ENCODE peak calls at places on chromosomes 11 and 22, in nine cellular contexts. One of them, this sample, is unnamed.

GRCh38 chr11:114137838-114138237 is 78.3 kb downstream of the ZBTB16 start:
- DNase-seq in A549: no peak
- DNase-seq in stomach: no peak
- DNase-seq in suprapubic skin: no peak
- DNase-seq in sigmoid colon: peak; percentile 63
- DNase-seq in ovary: no peak
- DNase-seq in transverse colon: no peak
- DNase-seq in H1: no peak
- DNase-seq in esophagus muscularis mucosa: no peak
- DNase-seq in this sample: no peak

GRCh38 chr11:75503531-75504099 is 22.1 kb downstream of the GDPD5 start:
- DNase-seq in A549: no peak
- DNase-seq in stomach: no peak
- DNase-seq in suprapubic skin: no peak
- DNase-seq in sigmoid colon: no peak
- DNase-seq in ovary: no peak
- DNase-seq in transverse colon: peak; percentile 21
- DNase-seq in H1: no peak
- DNase-seq in esophagus muscularis mucosa: no peak
- DNase-seq in this sample: no peak

GRCh38 chr11:65396769-65397745 is 10.6 kb downstream of the FRMD8 start:
- DNase-seq in A549: no peak
- DNase-seq in stomach: no peak
- DNase-seq in suprapubic skin: no peak
- DNase-seq in sigmoid colon: no peak
- DNase-seq in ovary: no peak
- DNase-seq in transverse colon: no peak
- DNase-seq in H1: no peak
- DNase-seq in esophagus muscularis mucosa: no peak
- DNase-seq in this sample: no peak

GRCh38 chr22:34587357-34588356 is 478.3 kb upstream of the ISX start:
- DNase-seq in A549: no peak
- DNase-seq in stomach: no peak
- DNase-seq in suprapubic skin: no peak
- DNase-seq in sigmoid colon: no peak
- DNase-seq in ovary: no peak
- DNase-seq in transverse colon: no peak
- DNase-seq in H1: no peak
- DNase-seq in esophagus muscularis mucosa: no peak
- DNase-seq in this sample: no peak

GRCh38 chr11:107508858-107509244 is 51.2 kb upstream of the CWF19L2 start:
- DNase-seq in A549: no peak
- DNase-seq in stomach: no peak
- DNase-seq in suprapubic skin: no peak
- DNase-seq in sigmoid colon: no peak
- DNase-seq in ovary: no peak
- DNase-seq in transverse colon: no peak
- DNase-seq in H1: no peak
- DNase-seq in esophagus muscularis mucosa: no peak
- DNase-seq in this sample: no peak

GRCh38 chr22:38338772-38339379 is 21.6 kb upstream of the CSNK1E start:
- DNase-seq in A549: no peak
- DNase-seq in stomach: no peak
- DNase-seq in suprapubic skin: peak; percentile 25
- DNase-seq in sigmoid colon: peak; percentile 25
- DNase-seq in ovary: peak; percentile 5
- DNase-seq in transverse colon: peak; percentile 1
- DNase-seq in H1: no peak
- DNase-seq in esophagus muscularis mucosa: no peak
- DNase-seq in this sample: no peak

GRCh38 chr22:47371263-47372090 is 609.0 kb downstream of the TBC1D22A start:
- DNase-seq in A549: no peak
- DNase-seq in stomach: peak; percentile 16
- DNase-seq in suprapubic skin: peak; percentile 25
- DNase-seq in sigmoid colon: peak; percentile 39
- DNase-seq in ovary: no peak
- DNase-seq in transverse colon: no peak
- DNase-seq in H1: no peak
- DNase-seq in esophagus muscularis mucosa: no peak
- DNase-seq in this sample: no peak

GRCh38 chr11:115653926-115654325 is 149.7 kb upstream of the CADM1 start:
- DNase-seq in A549: no peak
- DNase-seq in stomach: no peak
- DNase-seq in suprapubic skin: no peak
- DNase-seq in sigmoid colon: peak; percentile 79
- DNase-seq in ovary: no peak
- DNase-seq in transverse colon: peak; percentile 83
- DNase-seq in H1: no peak
- DNase-seq in esophagus muscularis mucosa: no peak
- DNase-seq in this sample: no peak

GRCh38 chr11:61917357-61918109 is at the start of gene RAB3IL1:
- DNase-seq in A549: peak; percentile 30
- DNase-seq in stomach: peak; percentile 56
- DNase-seq in suprapubic skin: peak; percentile 88
- DNase-seq in sigmoid colon: peak; percentile 87
- DNase-seq in ovary: peak; percentile 83
- DNase-seq in transverse colon: peak; percentile 55
- DNase-seq in H1: no peak
- DNase-seq in esophagus muscularis mucosa: no peak
- DNase-seq in this sample: peak; percentile 67

GRCh38 chr11:114295676-114296081 is 520 bp upstream of the NNMT start:
- DNase-seq in A549: no peak
- DNase-seq in stomach: no peak
- DNase-seq in suprapubic skin: no peak
- DNase-seq in sigmoid colon: no peak
- DNase-seq in ovary: no peak
- DNase-seq in transverse colon: no peak
- DNase-seq in H1: no peak
- DNase-seq in esophagus muscularis mucosa: peak; percentile 62
- DNase-seq in this sample: no peak

GRCh38 chr11:96155627-96156378 is 187.2 kb downstream of the MAML2 start:
- DNase-seq in A549: peak; percentile 76
- DNase-seq in stomach: peak; percentile 34
- DNase-seq in suprapubic skin: peak; percentile 85
- DNase-seq in sigmoid colon: peak; percentile 91
- DNase-seq in ovary: peak; percentile 81
- DNase-seq in transverse colon: peak; percentile 61
- DNase-seq in H1: no peak
- DNase-seq in esophagus muscularis mucosa: peak; percentile 94
- DNase-seq in this sample: peak; percentile 79

GRCh38 chr11:134532921-134533421 is 120.9 kb upstream of the B3GAT1 start:
- DNase-seq in A549: no peak
- DNase-seq in stomach: no peak
- DNase-seq in suprapubic skin: peak; percentile 48
- DNase-seq in sigmoid colon: peak; percentile 61
- DNase-seq in ovary: no peak
- DNase-seq in transverse colon: no peak
- DNase-seq in H1: no peak
- DNase-seq in esophagus muscularis mucosa: no peak
- DNase-seq in this sample: no peak

GRCh38 chr11:77126156-77126775 is 1.8 kb upstream of the MYO7A start:
- DNase-seq in A549: no peak
- DNase-seq in stomach: no peak
- DNase-seq in suprapubic skin: no peak
- DNase-seq in sigmoid colon: no peak
- DNase-seq in ovary: no peak
- DNase-seq in transverse colon: no peak
- DNase-seq in H1: no peak
- DNase-seq in esophagus muscularis mucosa: no peak
- DNase-seq in this sample: no peak

DNA sequence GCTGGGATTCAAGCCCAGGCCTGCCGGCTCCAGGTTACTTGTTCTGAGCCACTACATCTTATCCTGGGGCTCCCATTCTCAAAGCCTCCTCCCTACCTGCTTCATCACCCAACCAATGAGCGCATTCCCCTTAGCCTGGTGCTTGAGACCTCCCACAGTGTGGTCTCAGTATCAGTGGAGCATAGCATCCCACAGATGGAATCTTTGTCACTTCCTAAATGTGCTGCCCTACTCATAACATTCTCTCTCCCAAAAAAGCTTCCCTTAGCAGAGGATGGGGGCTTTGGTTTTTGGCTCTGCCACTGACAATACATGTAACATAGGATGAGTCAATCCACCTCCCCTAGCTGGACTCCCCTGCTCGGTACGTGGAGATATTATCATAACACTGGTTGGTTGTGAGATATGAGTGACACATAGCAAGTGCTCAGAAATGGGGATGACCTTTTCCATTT is 28.8 kb downstream of the TEAD1 start:
- DNase-seq in A549: no peak
- DNase-seq in stomach: no peak
- DNase-seq in suprapubic skin: no peak
- DNase-seq in sigmoid colon: no peak
- DNase-seq in ovary: no peak
- DNase-seq in transverse colon: no peak
- DNase-seq in H1: no peak
- DNase-seq in esophagus muscularis mucosa: no peak
- DNase-seq in this sample: no peak
- H3K4me1 ChIP-seq in A549: peaks cover 99% of the 10 kb centered on the region
- H3K4me1 ChIP-seq in stomach: peaks cover 41% of the 10 kb centered on the region
- H3K4me1 ChIP-seq in suprapubic skin: peaks cover 32% of the 10 kb centered on the region
- H3K4me1 ChIP-seq in sigmoid colon: peaks cover 72% of the 10 kb centered on the region
- H3K4me1 ChIP-seq in ovary: peaks cover 17% of the 10 kb centered on the region
- H3K4me1 ChIP-seq in transverse colon: peaks cover 19% of the 10 kb centered on the region
- H3K4me1 ChIP-seq in H1: peaks cover 20% of the 10 kb centered on the region
- H3K4me1 ChIP-seq in esophagus muscularis mucosa: peaks cover 24% of the 10 kb centered on the region
- H3K4me1 ChIP-seq in this sample: peaks cover 24% of the 10 kb centered on the region

DNA sequence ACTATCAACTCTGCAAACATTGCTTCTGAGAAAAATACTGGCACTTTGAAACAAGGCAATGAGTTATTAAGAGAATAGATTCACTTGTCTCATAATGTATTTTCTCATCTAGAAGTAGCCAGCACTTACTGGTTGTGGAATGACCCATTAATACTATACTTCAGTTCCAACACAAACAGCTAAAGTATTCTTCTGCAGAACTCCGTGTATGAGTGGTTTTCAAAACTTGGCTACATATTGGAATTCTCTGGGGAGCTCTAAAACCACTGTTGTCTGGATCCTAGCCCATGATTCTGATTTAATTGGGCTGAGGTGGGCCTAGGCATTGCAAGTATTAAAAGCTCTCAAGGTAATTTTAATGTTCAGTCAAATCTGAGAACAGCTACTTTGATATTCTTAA is 1416.4 kb upstream of the RAG2 start:
- DNase-seq in A549: no peak
- DNase-seq in stomach: no peak
- DNase-seq in suprapubic skin: no peak
- DNase-seq in sigmoid colon: no peak
- DNase-seq in ovary: no peak
- DNase-seq in transverse colon: no peak
- DNase-seq in H1: no peak
- DNase-seq in esophagus muscularis mucosa: no peak
- DNase-seq in this sample: no peak
- TF ChIP-seq EP300 in A549: no peak
- TF ChIP-seq EP300 in stomach: no peak
- TF ChIP-seq EP300 in suprapubic skin: no peak
- TF ChIP-seq EP300 in sigmoid colon: no peak
- TF ChIP-seq EP300 in ovary: no peak
- TF ChIP-seq EP300 in transverse colon: no peak
- TF ChIP-seq EP300 in H1: no peak
- TF ChIP-seq EP300 in esophagus muscularis mucosa: no peak
- TF ChIP-seq EP300 in this sample: no peak

GRCh38 chr11:129257512-129257911 is 65.4 kb upstream of the ARHGAP32 start:
- DNase-seq in A549: no peak
- DNase-seq in stomach: no peak
- DNase-seq in suprapubic skin: no peak
- DNase-seq in sigmoid colon: no peak
- DNase-seq in ovary: no peak
- DNase-seq in transverse colon: no peak
- DNase-seq in H1: no peak
- DNase-seq in esophagus muscularis mucosa: no peak
- DNase-seq in this sample: no peak

GRCh38 chr11:129259950-129260349 is 67.8 kb upstream of the ARHGAP32 start:
- DNase-seq in A549: no peak
- DNase-seq in stomach: no peak
- DNase-seq in suprapubic skin: no peak
- DNase-seq in sigmoid colon: no peak
- DNase-seq in ovary: no peak
- DNase-seq in transverse colon: no peak
- DNase-seq in H1: no peak
- DNase-seq in esophagus muscularis mucosa: no peak
- DNase-seq in this sample: no peak

GRCh38 chr11:129258205-129258604 is 66.1 kb upstream of the ARHGAP32 start:
- DNase-seq in A549: no peak
- DNase-seq in stomach: no peak
- DNase-seq in suprapubic skin: no peak
- DNase-seq in sigmoid colon: no peak
- DNase-seq in ovary: no peak
- DNase-seq in transverse colon: no peak
- DNase-seq in H1: no peak
- DNase-seq in esophagus muscularis mucosa: no peak
- DNase-seq in this sample: no peak

GRCh38 chr11:129264114-129264513 is 72.0 kb upstream of the ARHGAP32 start:
- DNase-seq in A549: no peak
- DNase-seq in stomach: no peak
- DNase-seq in suprapubic skin: no peak
- DNase-seq in sigmoid colon: no peak
- DNase-seq in ovary: no peak
- DNase-seq in transverse colon: no peak
- DNase-seq in H1: no peak
- DNase-seq in esophagus muscularis mucosa: no peak
- DNase-seq in this sample: no peak

GRCh38 chr11:129260750-129261149 is 68.6 kb upstream of the ARHGAP32 start:
- DNase-seq in A549: no peak
- DNase-seq in stomach: no peak
- DNase-seq in suprapubic skin: no peak
- DNase-seq in sigmoid colon: no peak
- DNase-seq in ovary: no peak
- DNase-seq in transverse colon: no peak
- DNase-seq in H1: no peak
- DNase-seq in esophagus muscularis mucosa: no peak
- DNase-seq in this sample: no peak
- H3K4me1 ChIP-seq in A549: peaks cover 33% of the 10 kb centered on the region
- H3K4me1 ChIP-seq in stomach: peaks cover 31% of the 10 kb centered on the region
- H3K4me1 ChIP-seq in suprapubic skin: no peaks in the 10 kb centered on the region
- H3K4me1 ChIP-seq in sigmoid colon: peaks cover 9% of the 10 kb centered on the region
- H3K4me1 ChIP-seq in ovary: no peaks in the 10 kb centered on the region
- H3K4me1 ChIP-seq in transverse colon: no peaks in the 10 kb centered on the region
- H3K4me1 ChIP-seq in H1: peaks cover 7% of the 10 kb centered on the region
- H3K4me1 ChIP-seq in esophagus muscularis mucosa: no peaks in the 10 kb centered on the region
- H3K4me1 ChIP-seq in this sample: peaks cover 29% of the 10 kb centered on the region

DNA sequence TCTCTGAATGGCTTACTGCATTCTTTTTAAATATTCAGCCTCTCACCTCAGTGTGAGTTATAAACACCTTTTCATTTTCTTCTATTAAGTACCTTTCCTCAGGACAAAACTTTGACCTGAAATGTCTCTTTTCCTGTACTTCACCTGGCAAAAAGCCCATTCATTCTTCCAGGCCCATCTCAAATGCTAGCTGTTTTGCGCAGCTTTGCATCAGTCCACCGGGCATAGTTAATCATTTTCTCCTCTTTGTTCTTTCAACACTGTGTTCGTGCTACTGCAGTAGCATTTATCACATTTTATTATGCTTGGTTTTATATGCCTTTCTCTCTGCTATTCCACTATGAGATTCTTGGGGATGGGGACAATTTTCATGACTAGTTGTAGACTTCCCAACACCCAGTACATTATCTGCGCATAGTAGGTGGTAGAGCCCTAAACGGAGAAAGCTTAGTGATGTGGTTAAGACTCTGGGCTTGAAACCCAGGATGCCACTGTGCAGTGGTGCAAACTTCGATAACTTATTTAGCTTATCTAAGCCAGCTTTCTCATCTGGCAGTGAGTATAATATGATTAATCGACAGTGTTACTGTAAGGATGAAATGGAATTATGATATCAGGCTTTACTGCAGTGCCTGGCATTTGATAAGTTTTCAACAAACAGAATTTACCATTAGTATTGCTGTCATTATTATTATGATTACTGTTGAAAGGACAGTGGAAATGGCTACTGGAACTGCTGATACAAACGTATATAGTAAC is 695.7 kb downstream of the NELL1 start:
- DNase-seq in A549: no peak
- DNase-seq in stomach: no peak
- DNase-seq in suprapubic skin: no peak
- DNase-seq in sigmoid colon: no peak
- DNase-seq in ovary: no peak
- DNase-seq in transverse colon: no peak
- DNase-seq in H1: no peak
- DNase-seq in esophagus muscularis mucosa: no peak
- DNase-seq in this sample: no peak
- TF ChIP-seq EP300 in A549: no peak
- TF ChIP-seq EP300 in stomach: no peak
- TF ChIP-seq EP300 in suprapubic skin: no peak
- TF ChIP-seq EP300 in sigmoid colon: no peak
- TF ChIP-seq EP300 in ovary: no peak
- TF ChIP-seq EP300 in transverse colon: no peak
- TF ChIP-seq EP300 in H1: no peak
- TF ChIP-seq EP300 in esophagus muscularis mucosa: no peak
- TF ChIP-seq EP300 in this sample: no peak

This sample was measured in tibial nerve.